ENCODE peak calls at places on chromosomes 1 and 21, in seven cellular contexts. S is mesendoderm, U is IMR-90, M is neuronal stem cell, Z is H9, T is mesenchymal stem cell, C is H1. G is an unnamed sample.

GRCh38 chr1:85479491-85479890 is 14.5 kb upstream of the DDAH1 start:
- DNase-seq in S (no peak), U (no peak), M (no peak), Z (no peak), T (no peak), C (no peak), G (no peak)

GRCh38 chr1:84724128-84724860 is 34.0 kb upstream of the SSX2IP start:
- DNase-seq in S (peak; percentile 77), U (no peak), M (no peak), Z (peak; percentile 86), T (no peak), C (peak; percentile 69), G (peak; percentile 57)

GRCh38 chr1:73901656-73902276 is 296.2 kb downstream of the LRRIQ3 start:
- DNase-seq in S (no peak), U (no peak), M (no peak), Z (no peak), T (no peak), C (no peak), G (no peak)

GRCh38 chr1:155967410-155968400 is 10.6 kb downstream of the ARHGEF2 start:
- DNase-seq in S (peak; percentile 56), U (no peak), M (no peak), Z (no peak), T (peak; percentile 20), C (no peak), G (no peak)

GRCh38 chr1:196357913-196358312 is 250.3 kb downstream of the KCNT2 start:
- DNase-seq in S (no peak), U (no peak), M (no peak), Z (no peak), T (no peak), C (no peak), G (no peak)

GRCh38 chr1:205663286-205663994 is 16.9 kb downstream of the SLC45A3 start:
- DNase-seq in S (no peak), U (no peak), M (no peak), Z (no peak), T (no peak), C (no peak), G (peak; percentile 10)

GRCh38 chr21:29748391-29749167 is 191.2 kb downstream of the GRIK1 start:
- DNase-seq in S (no peak), U (no peak), M (no peak), Z (no peak), T (no peak), C (no peak), G (no peak)

GRCh38 chr21:26515257-26515656 is 57.8 kb downstream of the CYYR1 start:
- DNase-seq in S (no peak), U (no peak), M (no peak), Z (no peak), T (no peak), C (no peak), G (no peak)

GRCh38 chr1:64539808-64540207 is 69.9 kb downstream of the CACHD1 start:
- DNase-seq in S (no peak), U (peak; percentile 35), M (no peak), Z (no peak), T (no peak), C (no peak), G (no peak)

GRCh38 chr1:157450106-157450505 is 102.2 kb downstream of the FCRL5 start:
- DNase-seq in S (no peak), U (no peak), M (no peak), Z (no peak), T (no peak), C (no peak), G (no peak)

GRCh38 chr1:159849972-159850371 is 12.5 kb downstream of the VSIG8 start:
- DNase-seq in S (no peak), U (peak; percentile 54), M (no peak), Z (no peak), T (peak; percentile 39), C (no peak), G (peak; percentile 50)

GRCh38 chr1:47424336-47424982 is 8.4 kb downstream of the FOXE3 start:
- DNase-seq in S (peak; percentile 96), U (peak; percentile 67), M (peak; percentile 64), Z (peak; percentile 87), T (peak; percentile 32), C (no peak), G (peak; percentile 70)

GRCh38 chr1:26281971-26282693 is 2.2 kb downstream of the SH3BGRL3 start:
- DNase-seq in S (peak; percentile 82), U (peak; percentile 70), M (peak; percentile 91), Z (peak; percentile 89), T (peak; percentile 63), C (peak; percentile 53), G (no peak)

GRCh38 chr1:27574871-27575831 is 28.8 kb downstream of the AHDC1 start:
- DNase-seq in S (peak; percentile 95), U (peak; percentile 85), M (peak; percentile 77), Z (peak; percentile 87), T (peak; percentile 90), C (no peak), G (peak; percentile 71)

GRCh38 chr1:65629788-65630187 is 162.9 kb upstream of the PDE4B start:
- DNase-seq in S (no peak), U (no peak), M (no peak), Z (no peak), T (no peak), C (no peak), G (no peak)

GRCh38 chr1:65630855-65631254 is 161.8 kb upstream of the PDE4B start:
- DNase-seq in S (no peak), U (peak; percentile 1), M (no peak), Z (no peak), T (no peak), C (no peak), G (no peak)

DNA sequence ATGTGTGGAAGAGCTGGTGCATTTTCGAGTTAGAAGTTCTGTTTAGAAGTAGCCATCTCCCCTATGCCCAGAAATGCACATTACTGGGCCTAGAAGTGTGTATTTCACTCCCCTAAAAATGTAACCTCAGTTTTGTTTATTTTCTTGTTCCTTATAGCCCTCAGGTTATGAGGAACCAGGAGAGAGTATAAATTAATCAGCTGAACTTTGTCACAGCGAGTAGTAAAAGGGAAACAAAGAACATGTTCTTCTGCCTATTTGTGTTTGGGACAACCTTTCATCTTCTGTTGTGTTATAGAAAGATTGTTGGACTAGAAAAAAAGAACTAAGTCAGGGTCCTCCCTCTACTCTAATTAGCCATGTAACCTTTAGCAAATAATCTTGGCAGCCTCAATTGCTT is 160.5 kb upstream of the PDE4B start:
- DNase-seq in S (no peak), U (no peak), M (no peak), Z (no peak), T (no peak), C (no peak), G (no peak)
- H2AK5ac ChIP-seq in S (no peak overlapping the region), U (no peak overlapping the region), M (no peak overlapping the region), Z (no peak overlapping the region), T (no peak overlapping the region), C (no peak overlapping the region), G (no peak overlapping the region)

GRCh38 chr1:110800079-110800478 is 72.9 kb upstream of the CD53 start:
- DNase-seq in S (no peak), U (no peak), M (no peak), Z (no peak), T (no peak), C (no peak), G (no peak)

GRCh38 chr1:110798691-110799256 is 74.2 kb upstream of the CD53 start:
- DNase-seq in S (no peak), U (no peak), M (no peak), Z (no peak), T (no peak), C (no peak), G (no peak)
- H3K18ac ChIP-seq in S (no peak overlapping the region), U (no peak overlapping the region), M (no peak overlapping the region), Z (no peak overlapping the region), T (no peak overlapping the region), C (no peak overlapping the region), G (no peak overlapping the region)

DNA sequence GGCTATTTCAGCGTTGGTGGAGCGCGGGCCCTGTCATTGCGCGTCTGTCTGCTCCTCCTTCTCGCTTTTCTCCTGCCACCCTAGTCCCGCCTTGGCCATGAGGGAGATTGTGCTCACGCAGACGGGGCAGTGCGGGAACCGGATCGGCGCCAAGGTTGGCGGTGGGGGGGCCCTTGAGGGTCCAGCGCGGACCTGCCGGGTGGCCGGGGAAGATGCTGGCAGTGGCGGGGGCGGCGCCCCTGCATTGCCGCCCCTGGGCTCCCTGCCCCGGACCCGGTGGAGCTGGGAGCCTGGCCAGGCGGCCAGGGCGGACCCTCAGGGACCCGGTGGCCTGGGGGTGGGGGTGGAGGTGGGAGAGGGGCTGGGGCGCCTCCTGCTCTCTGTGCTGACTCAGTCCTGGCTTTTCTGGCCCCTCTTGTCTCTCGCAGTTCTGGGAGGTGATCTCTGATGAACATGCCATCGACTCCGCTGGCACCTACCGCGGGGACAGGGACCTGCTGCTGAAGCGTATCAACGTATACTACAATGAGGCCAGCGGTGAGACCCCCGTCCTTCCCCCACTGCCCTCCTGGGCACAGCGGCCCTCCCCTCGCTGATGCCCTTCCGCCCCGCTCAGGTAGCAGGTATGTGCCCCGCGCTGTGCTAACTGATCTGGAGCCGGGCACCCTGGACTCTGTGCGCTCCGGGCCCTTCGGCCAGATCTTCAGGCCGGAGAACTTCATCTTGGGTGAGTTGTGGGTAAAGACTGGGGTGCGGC is 58.3 kb upstream of the MAP1LC3C start:
- DNase-seq in S (no peak), U (no peak), M (no peak), Z (no peak), T (no peak), C (no peak), G (no peak)
- H2AK5ac ChIP-seq in S (no peak overlapping the region), U (no peak overlapping the region), M (peak overlapping the region; percentile 56), Z (no peak overlapping the region), T (no peak overlapping the region), C (no peak overlapping the region), G (no peak overlapping the region)

GRCh38 chr1:116139592-116140134 is 28.5 kb downstream of the MAB21L3 start:
- DNase-seq in S (no peak), U (no peak), M (no peak), Z (no peak), T (no peak), C (no peak), G (no peak)

GRCh38 chr1:116147114-116147510 is 35.9 kb downstream of the MAB21L3 start:
- DNase-seq in S (no peak), U (no peak), M (no peak), Z (no peak), T (no peak), C (no peak), G (no peak)

GRCh38 chr1:116148967-116149366 is 37.8 kb downstream of the MAB21L3 start:
- DNase-seq in S (no peak), U (no peak), M (no peak), Z (no peak), T (no peak), C (no peak), G (no peak)

GRCh38 chr1:116147972-116148371 is 36.8 kb downstream of the MAB21L3 start:
- DNase-seq in S (peak; percentile 97), U (no peak), M (no peak), Z (no peak), T (no peak), C (no peak), G (no peak)

DNA sequence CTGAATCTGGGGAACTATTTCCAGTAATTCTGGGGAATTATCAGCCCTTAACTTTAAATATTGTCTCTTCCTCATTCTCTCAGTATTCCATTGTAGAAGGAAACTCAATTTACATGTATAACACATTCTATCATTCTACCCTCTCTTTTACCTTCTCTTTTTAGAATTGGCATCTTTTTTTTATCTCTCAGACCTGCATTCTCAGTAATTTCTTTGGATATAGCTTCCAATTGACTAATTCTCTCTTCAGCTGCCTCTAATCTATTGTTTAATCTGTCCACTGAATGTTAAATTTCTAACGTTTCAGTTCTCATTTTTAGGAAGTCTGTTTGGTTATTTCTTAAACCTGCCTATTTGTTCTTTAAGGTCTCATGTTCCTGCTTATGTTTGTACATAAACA is 33.0 kb downstream of the MAB21L3 start:
- DNase-seq in S (no peak), U (no peak), M (no peak), Z (no peak), T (no peak), C (no peak), G (no peak)
- H3K18ac ChIP-seq in S (no peak overlapping the region), U (no peak overlapping the region), M (no peak overlapping the region), Z (no peak overlapping the region), T (no peak overlapping the region), C (no peak overlapping the region), G (no peak overlapping the region)